ENCODE peak calls at places on chromosomes 5 and 9, in eight cellular contexts. I is WTC11, W is lower leg skin, J is keratinocyte, G is OCI-LY7, Y is BJ, A is fibroblast of villous mesenchyme, R is lung. O is an unnamed sample.

GRCh38 chr5:139664727-139665351 is 16.7 kb downstream of the CXXC5 start:
- DNase-seq in I (no peak), W (no peak), J (no peak), G (no peak), Y (no peak), A (no peak), R (no peak), O (no peak)

GRCh38 chr5:153429734-153430133 is 60.7 kb upstream of the GRIA1 start:
- DNase-seq in I (no peak), W (no peak), J (no peak), G (no peak), Y (no peak), A (no peak), R (no peak), O (no peak)

GRCh38 chr9:24582363-24583126 is 36.8 kb upstream of the IZUMO3 start:
- DNase-seq in I (no peak), W (no peak), J (no peak), G (no peak), Y (no peak), A (no peak), R (no peak), O (no peak)

GRCh38 chr5:35622974-35623373 is 5.3 kb downstream of the SPEF2 start:
- DNase-seq in I (no peak), W (no peak), J (no peak), G (no peak), Y (no peak), A (no peak), R (no peak), O (no peak)

GRCh38 chr9:6383551-6384225 is 29.3 kb upstream of the UHRF2 start:
- DNase-seq in I (no peak), W (no peak), J (no peak), G (no peak), Y (no peak), A (peak; percentile 60), R (no peak), O (peak; percentile 43)

GRCh38 chr9:87569008-87569908 is 71.6 kb downstream of the DAPK1 start:
- DNase-seq in I (no peak), W (no peak), J (no peak), G (peak; percentile 26), Y (no peak), A (peak; percentile 86), R (no peak), O (no peak)

GRCh38 chr9:8724284-8725018 is 924.9 kb upstream of the DMAC1 start:
- DNase-seq in I (no peak), W (no peak), J (no peak), G (no peak), Y (no peak), A (no peak), R (no peak), O (no peak)

GRCh38 chr5:15620501-15620900 is 120.5 kb downstream of the FBXL7 start:
- DNase-seq in I (no peak), W (peak; percentile 32), J (no peak), G (no peak), Y (no peak), A (peak; percentile 49), R (no peak), O (peak; percentile 10)

GRCh38 chr5:95759005-95759404 is 27.9 kb downstream of the RHOBTB3 start:
- DNase-seq in I (no peak), W (no peak), J (no peak), G (no peak), Y (no peak), A (no peak), R (no peak), O (no peak)

GRCh38 chr5:160434022-160434531 is 12.4 kb downstream of the PTTG1 start:
- DNase-seq in I (peak; percentile 37), W (no peak), J (no peak), G (peak; percentile 71), Y (no peak), A (no peak), R (no peak), O (peak; percentile 90)

GRCh38 chr9:23821400-23822181 is 4.4 kb downstream of the ELAVL2 start:
- DNase-seq in I (peak; percentile 78), W (no peak), J (no peak), G (no peak), Y (no peak), A (no peak), R (no peak), O (no peak)

GRCh38 chr5:142409253-142409594 is 84.4 kb upstream of the SPRY4 start:
- DNase-seq in I (no peak), W (no peak), J (no peak), G (no peak), Y (no peak), A (no peak), R (no peak), O (no peak)

GRCh38 chr5:151696470-151697061 is 9.9 kb upstream of the SPARC start:
- DNase-seq in I (peak; percentile 34), W (no peak), J (no peak), G (no peak), Y (peak; percentile 97), A (peak; percentile 100), R (peak; percentile 49), O (peak; percentile 66)

GRCh38 chr9:134335490-134336173 is 9.4 kb downstream of the RXRA start:
- DNase-seq in I (no peak), W (no peak), J (no peak), G (no peak), Y (no peak), A (no peak), R (no peak), O (no peak)

GRCh38 chr5:98414938-98415337 is 358.5 kb upstream of the RGMB start:
- DNase-seq in I (no peak), W (no peak), J (peak; percentile 75), G (no peak), Y (peak; percentile 99), A (peak; percentile 43), R (no peak), O (peak; percentile 44)

GRCh38 chr5:134466241-134467069 is 54.8 kb upstream of the CDKN2AIPNL start:
- DNase-seq in I (peak; percentile 89), W (peak; percentile 98), J (peak; percentile 90), G (no peak), Y (no peak), A (peak; percentile 98), R (peak; percentile 97), O (peak; percentile 66)

GRCh38 chr5:33317271-33317670 is 123.5 kb upstream of the TARS1 start:
- DNase-seq in I (no peak), W (no peak), J (no peak), G (no peak), Y (no peak), A (peak; percentile 47), R (no peak), O (no peak)

GRCh38 chr5:96509721-96510383 is 76.8 kb upstream of the PCSK1 start:
- DNase-seq in I (no peak), W (no peak), J (no peak), G (no peak), Y (peak; percentile 89), A (peak; percentile 98), R (no peak), O (peak; percentile 76)

DNA sequence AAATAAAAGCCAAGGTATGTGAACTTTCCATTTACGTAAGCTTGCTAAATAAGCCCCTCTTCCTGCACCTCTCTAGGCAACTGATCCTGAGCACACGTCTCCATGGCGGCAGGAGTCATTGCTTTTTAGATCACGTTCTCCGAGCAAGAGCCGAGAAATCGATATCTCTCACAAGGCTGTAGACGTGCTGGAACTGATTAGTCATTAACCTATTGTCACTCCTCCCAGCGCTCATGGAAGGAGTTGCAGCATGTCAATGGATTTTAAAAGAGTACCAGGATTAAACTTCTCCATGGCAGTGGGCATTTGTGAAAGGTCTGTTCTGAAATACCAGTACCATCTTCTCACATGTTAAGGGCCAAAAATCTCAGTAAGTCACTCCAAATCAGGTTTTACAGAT is 4.7 kb upstream of the ADCY2 start:
- DNase-seq in I (no peak), W (no peak), J (no peak), G (no peak), Y (no peak), A (no peak), R (no peak), O (no peak)
- TF ChIP-seq CTCF in I (no peak), W (no peak), J (peak; percentile 22), G (no peak), Y (no peak), A (no peak), R (no peak), O (no peak)

DNA sequence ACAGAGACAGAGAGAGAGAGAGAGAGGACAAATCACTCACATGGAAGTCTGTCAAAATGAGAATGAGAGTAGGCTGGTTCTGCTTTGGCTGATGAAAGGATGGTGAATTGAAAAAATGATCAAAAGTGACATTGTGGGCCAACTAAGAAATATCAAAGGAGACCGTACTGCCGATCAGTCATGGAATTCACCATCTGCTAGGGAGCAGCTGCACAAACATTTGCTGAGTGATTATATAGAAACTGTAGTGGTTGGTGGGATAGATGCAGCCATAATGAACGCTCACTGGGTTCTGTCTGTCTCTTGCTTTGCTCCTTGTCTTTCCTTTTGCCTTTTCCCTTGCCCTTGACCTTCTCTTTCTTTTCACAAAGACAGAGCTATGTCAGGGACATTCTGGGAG is 476.6 kb upstream of the SGCD start:
- DNase-seq in I (no peak), W (no peak), J (no peak), G (no peak), Y (no peak), A (no peak), R (no peak), O (no peak)
- TF ChIP-seq CTCF in I (no peak), W (no peak), J (no peak), G (no peak), Y (no peak), A (no peak), R (no peak), O (no peak)

DNA sequence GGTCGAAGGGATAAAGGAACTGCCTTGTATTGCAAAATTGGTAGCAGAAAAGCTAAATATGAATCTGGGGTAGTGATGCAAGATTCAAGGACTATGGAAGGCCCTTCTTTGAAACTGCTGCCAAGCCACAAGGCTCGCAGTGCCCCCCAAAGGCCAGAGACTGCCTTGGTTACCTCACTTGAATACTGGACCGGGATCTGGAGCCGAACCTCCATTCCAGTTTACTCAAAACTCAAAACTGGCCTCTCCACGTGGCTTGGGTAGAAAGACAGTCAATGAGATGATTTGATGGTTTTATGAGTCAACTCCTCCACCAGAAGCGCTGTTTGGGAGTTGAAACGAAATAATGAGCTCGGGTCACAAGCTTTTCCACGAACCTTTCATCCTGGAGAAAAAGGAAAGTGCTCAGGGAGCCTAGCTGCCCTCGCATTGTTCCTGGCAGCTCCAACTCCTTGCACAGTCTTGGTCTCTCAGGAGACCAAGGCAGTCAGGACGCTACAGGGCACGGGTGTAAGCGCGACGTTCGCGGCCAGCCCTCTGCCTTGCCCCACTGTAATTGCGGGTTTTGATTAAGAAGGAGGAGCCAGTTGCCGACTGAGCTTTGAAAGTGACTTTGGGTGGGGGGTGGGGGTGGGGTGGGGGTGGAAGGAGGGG is 2.8 kb downstream of the ST8SIA4 start:
- DNase-seq in I (peak; percentile 33), W (no peak), J (no peak), G (peak; percentile 80), Y (no peak), A (peak; percentile 30), R (peak; percentile 33), O (no peak)
- TF ChIP-seq CTCF in I (no peak), W (no peak), J (peak; percentile 23), G (peak; percentile 87), Y (no peak), A (peak; percentile 30), R (no peak), O (peak; percentile 48)

DNA sequence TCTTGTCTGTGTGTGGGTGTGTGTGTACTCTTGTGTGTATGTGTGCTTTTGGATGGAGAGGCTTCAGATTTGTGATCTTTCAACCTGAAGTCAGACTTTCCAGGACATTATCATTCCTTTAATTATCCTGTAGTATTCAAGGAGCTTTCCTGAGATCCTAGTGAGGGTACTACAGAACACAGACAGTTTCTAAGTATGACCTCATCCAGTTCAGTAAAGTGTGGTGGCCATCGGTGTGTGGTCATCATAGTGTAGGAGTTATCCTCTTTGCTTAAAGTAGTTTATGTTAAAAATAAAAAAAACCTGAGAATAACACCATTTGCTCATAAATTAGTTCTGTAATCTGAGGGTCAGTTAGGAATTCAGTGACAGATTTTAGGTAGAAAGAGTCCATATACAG is 478.0 kb upstream of the ACTBL2 start:
- DNase-seq in I (no peak), W (no peak), J (no peak), G (no peak), Y (no peak), A (no peak), R (no peak), O (no peak)
- TF ChIP-seq CTCF in I (no peak), W (no peak), J (no peak), G (no peak), Y (no peak), A (no peak), R (no peak), O (no peak)

O was measured in kidney epithelial cell.